ENCODE peak calls at places on chromosome 1, in six cellular contexts. M is activated T-cell treated with anti-CD3 and anti-CD28 coated beads for 48 hours, J is neural crest cell, W is activated T-helper 1 cell treated with Interleukin-2 at 50 U/mL for 16 hours, P is left ventricle myocardium inferior, F is A549. V is an unnamed sample.

GRCh38 chr1:57363643-57364042 is 60.2 kb downstream of the DAB1 start:
- DNase-seq in J (no peak), W (no peak), F (no peak), M (no peak), P (no peak), V (no peak)

GRCh38 chr1:204544321-204544720 is 28.1 kb downstream of the MDM4 start:
- DNase-seq in W (no peak), J (no peak), F (no peak), M (no peak), P (no peak), V (no peak)

GRCh38 chr1:42172394-42173133 is 8.0 kb upstream of the GUCA2A start:
- DNase-seq in W (no peak), M (no peak), F (no peak), J (no peak), P (peak; percentile 64), V (peak; percentile 46)

GRCh38 chr1:43973981-43974442 is 748 bp upstream of the ATP6V0B start:
- DNase-seq in P (no peak), J (no peak), M (no peak), F (peak; percentile 46), W (no peak), V (no peak)

GRCh38 chr1:208772891-208773290 is 528.7 kb upstream of the PLXNA2 start:
- DNase-seq in W (no peak), F (no peak), J (no peak), M (no peak), P (no peak), V (no peak)

GRCh38 chr1:171177261-171177660 is 7.8 kb upstream of the FMO2 start:
- DNase-seq in W (no peak), M (no peak), J (no peak), F (no peak), P (no peak), V (no peak)

GRCh38 chr1:28104866-28105467 is 16.6 kb upstream of the EYA3 start:
- DNase-seq in J (peak; percentile 8), W (no peak), F (no peak), M (no peak), P (no peak), V (no peak)

GRCh38 chr1:8059161-8059622 is 33.1 kb upstream of the ERRFI1 start:
- DNase-seq in M (no peak), F (no peak), J (no peak), W (no peak), P (no peak), V (no peak)

GRCh38 chr1:224435318-224435763 is 744 bp upstream of the WDR26 start:
- DNase-seq in W (no peak), P (no peak), F (peak; percentile 17), J (no peak), M (no peak), V (no peak)

GRCh38 chr1:231216515-231216914 is 24.5 kb upstream of the GNPAT start:
- DNase-seq in J (no peak), W (no peak), M (no peak), F (no peak), P (no peak), V (no peak)

V was measured in left cardiac atrium.